ENCODE peak calls at places on chromosome 22, in seven cellular contexts. D, J, H, N, C, E and Z are unnamed samples.

GRCh38 chr22:30274061-30274812 is 7.6 kb upstream of the OSM start:
- DNase-seq in D (no peak), J (no peak), H (no peak), N (no peak), C (no peak), E (no peak), Z (no peak)

GRCh38 chr22:40679964-40680818 is 907 bp downstream of the MCHR1 start:
- DNase-seq in D (no peak), J (no peak), H (no peak), N (no peak), C (no peak), E (no peak), Z (peak; percentile 7)

GRCh38 chr22:33529424-33530113 is 390.7 kb downstream of the LARGE1 start:
- DNase-seq in D (no peak), J (no peak), H (no peak), N (no peak), C (no peak), E (no peak), Z (no peak)

GRCh38 chr22:30010789-30011405 is 69.4 kb upstream of the HORMAD2 start:
- DNase-seq in D (no peak), J (no peak), H (no peak), N (no peak), C (no peak), E (no peak), Z (no peak)

GRCh38 chr22:47192651-47193437 is 430.4 kb downstream of the TBC1D22A start:
- DNase-seq in D (no peak), J (no peak), H (peak; percentile 82), N (no peak), C (no peak), E (peak; percentile 75), Z (no peak)

GRCh38 chr22:46260038-46260437 is 3.1 kb downstream of the PKDREJ start:
- DNase-seq in D (no peak), J (no peak), H (no peak), N (no peak), C (no peak), E (no peak), Z (no peak)

GRCh38 chr22:30602049-30602448 is 4.9 kb upstream of the TCN2 start:
- DNase-seq in D (no peak), J (peak; percentile 47), H (no peak), N (no peak), C (no peak), E (peak; percentile 53), Z (peak; percentile 69)

GRCh38 chr22:26671317-26672059 is 14.1 kb downstream of the MIAT start:
- DNase-seq in D (no peak), J (no peak), H (no peak), N (no peak), C (peak; percentile 73), E (no peak), Z (no peak)

DNA sequence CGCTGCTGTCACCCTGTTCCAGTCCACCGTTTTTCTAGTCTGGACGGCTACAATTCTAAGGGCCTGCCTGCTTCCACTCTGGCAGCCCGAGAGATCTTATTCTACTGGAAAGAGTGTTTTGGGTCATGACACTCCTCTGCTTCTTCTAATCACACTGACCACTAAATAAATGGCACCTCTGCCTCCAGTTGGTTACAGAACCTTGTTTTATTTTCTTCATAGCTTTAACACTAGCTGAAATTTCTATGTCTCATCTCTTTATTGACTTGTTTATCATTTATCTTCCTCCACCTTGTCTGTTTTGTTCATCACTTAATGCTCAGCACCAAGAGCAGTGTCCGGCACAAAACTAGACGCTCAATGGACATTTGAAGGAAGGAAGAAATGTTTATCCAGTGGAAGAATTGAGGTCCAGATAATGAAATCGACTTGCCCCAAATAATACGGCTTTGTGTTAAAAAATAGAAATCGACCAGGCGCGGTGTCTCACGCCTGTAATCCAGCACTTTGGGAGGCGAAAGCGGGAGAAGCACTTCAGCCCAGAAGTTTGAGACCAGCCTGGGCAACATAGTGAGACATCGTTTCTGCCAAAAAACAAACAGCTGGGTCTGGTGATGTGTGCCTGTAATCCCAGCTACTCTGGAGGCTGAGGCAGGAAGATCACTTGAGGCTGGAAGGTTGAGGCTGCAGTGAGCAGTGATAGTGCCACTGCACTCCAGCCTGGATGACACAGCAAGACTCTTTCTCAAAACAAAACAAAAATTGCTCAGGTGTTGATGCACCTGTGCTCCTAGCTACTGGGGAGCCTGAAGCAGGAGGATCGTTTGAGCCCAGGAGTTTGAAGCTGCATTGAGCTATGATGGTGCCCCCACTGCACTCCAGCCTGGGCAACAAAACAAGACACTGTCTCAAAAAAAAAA is 693 bp upstream of the PRR14L start:
- DNase-seq in D (no peak), J (no peak), H (no peak), N (no peak), C (no peak), E (no peak), Z (no peak)
- TF ChIP-seq JUND in D (no peak), J (no peak), H (no peak), N (no peak), C (no peak), E (no peak), Z (no peak)

DNA sequence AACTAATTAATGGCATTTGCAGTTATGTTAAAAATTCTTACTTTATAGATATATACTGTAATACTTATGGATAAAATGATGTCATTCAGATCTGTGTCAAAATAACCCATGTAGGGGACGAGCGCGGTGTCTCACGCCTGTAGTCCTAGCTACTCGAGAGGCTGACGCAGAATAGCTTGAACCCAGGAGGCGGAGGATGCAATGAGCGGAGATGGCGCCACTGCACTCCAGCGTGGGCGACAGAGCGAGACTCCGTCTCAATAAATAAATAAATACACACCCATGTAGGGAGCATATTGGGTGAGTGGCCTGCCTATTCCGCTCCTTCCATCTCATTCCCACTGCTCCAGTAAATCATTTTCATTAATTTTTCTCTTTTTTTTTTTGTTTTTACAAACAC is 7.1 kb downstream of the SNU13 start:
- DNase-seq in D (no peak), J (no peak), H (no peak), N (no peak), C (no peak), E (no peak), Z (no peak)
- TF ChIP-seq JUND in D (no peak), J (no peak), H (no peak), N (no peak), C (no peak), E (no peak), Z (no peak)

GRCh38 chr22:36292823-36293530 is 40.0 kb downstream of the APOL1 start:
- DNase-seq in D (no peak), J (no peak), H (no peak), N (no peak), C (no peak), E (no peak), Z (no peak)
- TF ChIP-seq JUND in D (no peak), J (no peak), H (no peak), N (no peak), C (no peak), E (no peak), Z (no peak)

DNA sequence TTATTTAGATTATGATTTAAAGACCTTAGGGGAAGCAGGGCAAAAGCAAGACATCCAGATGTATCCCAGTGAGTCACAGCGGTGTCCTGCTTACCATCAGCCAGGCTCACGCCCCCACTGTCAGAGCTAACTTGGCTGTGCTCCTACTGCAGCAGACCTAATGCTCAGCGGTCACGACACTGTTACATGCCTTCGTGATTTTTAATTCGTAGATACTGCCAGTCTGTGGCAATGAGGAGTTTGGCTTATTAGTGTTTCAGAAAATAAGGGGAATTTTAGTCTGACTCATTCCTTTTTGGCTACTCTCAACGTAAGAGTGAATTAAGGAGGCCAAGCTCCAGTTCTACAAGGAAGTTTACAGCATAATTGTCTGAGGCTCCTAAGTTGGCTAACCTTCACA is 22.7 kb downstream of the EFCAB6 start:
- DNase-seq in D (no peak), J (no peak), H (no peak), N (peak; percentile 65), C (no peak), E (no peak), Z (no peak)
- TF ChIP-seq JUND in D (no peak), J (no peak), H (no peak), N (peak; percentile 86), C (no peak), E (no peak), Z (no peak)

GRCh38 chr22:43118024-43118849 is 7.7 kb downstream of the BIK start:
- DNase-seq in D (no peak), J (peak; percentile 25), H (no peak), N (no peak), C (no peak), E (no peak), Z (no peak)
- TF ChIP-seq JUND in D (no peak), J (no peak), H (no peak), N (no peak), C (no peak), E (no peak), Z (no peak)